ENCODE peak calls at places on chromosomes 11 and 22, in eight cellular contexts. Y is CD4-positive, alpha-beta T cell; G is brain microvascular endothelial cell; U is lung; E is progenitor cell of endocrine pancreas; M is heart left ventricle; R is lower leg skin; V is AG10803. K is an unnamed sample.

GRCh38 chr11:48154162-48154561 is 62.4 kb upstream of the OR4B1 start:
- DNase-seq in Y (no peak), G (peak), U (no peak), E (no peak), M (no peak), R (no peak), V (peak), K (peak)

GRCh38 chr22:47884775-47885174 is 1122.3 kb downstream of the TBC1D22A start:
- DNase-seq in Y (no peak), G (no peak), U (no peak), E (no peak), M (no peak), R (no peak), V (no peak), K (no peak)

GRCh38 chr11:14702760-14703159 is 59.2 kb downstream of the PDE3B start:
- DNase-seq in Y (no peak), G (no peak), U (no peak), E (no peak), M (no peak), R (no peak), V (no peak), K (no peak)

GRCh38 chr11:27118371-27118770 is 77.8 kb downstream of the BBOX1 start:
- DNase-seq in Y (no peak), G (no peak), U (no peak), E (no peak), M (no peak), R (no peak), V (peak), K (peak)

GRCh38 chr11:43699879-43700278 is 19.3 kb downstream of the HSD17B12 start:
- DNase-seq in Y (no peak), G (peak), U (no peak), E (no peak), M (no peak), R (no peak), V (no peak), K (no peak)

GRCh38 chr22:33221566-33221965 is 163.4 kb upstream of the SYN3 start:
- DNase-seq in Y (no peak), G (no peak), U (no peak), E (no peak), M (no peak), R (no peak), V (peak), K (no peak)

GRCh38 chr22:35563211-35563610 is 22.6 kb downstream of the RASD2 start:
- DNase-seq in Y (no peak), G (no peak), U (no peak), E (no peak), M (no peak), R (no peak), V (no peak), K (no peak)

GRCh38 chr11:85595285-85595884 is 31.8 kb downstream of the DLG2 start:
- DNase-seq in Y (no peak), G (no peak), U (no peak), E (no peak), M (no peak), R (no peak), V (peak), K (peak)

GRCh38 chr11:94543695-94544581 is at the start of gene FUT4:
- DNase-seq in Y (peak), G (peak), U (peak), E (peak), M (peak), R (peak), V (peak), K (peak)

GRCh38 chr11:44008698-44009097 is 39.1 kb upstream of the ACCSL start:
- DNase-seq in Y (no peak), G (no peak), U (no peak), E (no peak), M (no peak), R (peak), V (no peak), K (no peak)

GRCh38 chr11:90192869-90193582 is 29.8 kb downstream of the CHORDC1 start:
- DNase-seq in Y (no peak), G (no peak), U (no peak), E (no peak), M (no peak), R (no peak), V (no peak), K (no peak)

GRCh38 chr11:128548655-128549255 is 38.6 kb downstream of the ETS1 start:
- DNase-seq in Y (peak), G (no peak), U (peak), E (no peak), M (peak), R (peak), V (no peak), K (no peak)

GRCh38 chr11:75308116-75308515 is 43.3 kb downstream of the ARRB1 start:
- DNase-seq in Y (no peak), G (no peak), U (no peak), E (no peak), M (peak), R (no peak), V (no peak), K (no peak)

GRCh38 chr11:73797457-73797856 is 9.8 kb downstream of the MRPL48 start:
- DNase-seq in Y (no peak), G (no peak), U (no peak), E (no peak), M (no peak), R (no peak), V (no peak), K (no peak)

GRCh38 chr22:44195189-44195871 is 14.6 kb downstream of the PARVG start:
- DNase-seq in Y (no peak), G (no peak), U (no peak), E (no peak), M (no peak), R (peak), V (no peak), K (no peak)

GRCh38 chr22:19826619-19826950 is 28.1 kb downstream of the GNB1L start:
- DNase-seq in Y (no peak), G (no peak), U (no peak), E (no peak), M (no peak), R (no peak), V (no peak), K (no peak)

GRCh38 chr11:46710821-46711269 is 8.2 kb upstream of the F2 start:
- DNase-seq in Y (no peak), G (peak), U (no peak), E (no peak), M (peak), R (no peak), V (peak), K (peak)

GRCh38 chr11:102420547-102420946 is 32.0 kb downstream of the TMEM123 start:
- DNase-seq in Y (no peak), G (no peak), U (no peak), E (no peak), M (no peak), R (no peak), V (no peak), K (no peak)

GRCh38 chr11:102346456-102346747 is 612 bp upstream of the BIRC2 start:
- DNase-seq in Y (no peak), G (no peak), U (no peak), E (no peak), M (no peak), R (no peak), V (no peak), K (no peak)

GRCh38 chr11:116563028-116563712 is 209.6 kb downstream of the BUD13 start:
- DNase-seq in Y (no peak), G (no peak), U (peak), E (no peak), M (no peak), R (no peak), V (peak), K (peak)

GRCh38 chr22:35860087-35860733 is 142.5 kb downstream of the APOL5 start:
- DNase-seq in Y (no peak), G (no peak), U (no peak), E (no peak), M (no peak), R (no peak), V (no peak), K (no peak)

GRCh38 chr11:120751550-120751949 is 240.0 kb downstream of the GRIK4 start:
- DNase-seq in Y (no peak), G (no peak), U (no peak), E (no peak), M (no peak), R (no peak), V (no peak), K (no peak)

GRCh38 chr11:85898456-85898855 is 43.3 kb downstream of the CCDC83 start:
- DNase-seq in Y (no peak), G (no peak), U (no peak), E (no peak), M (no peak), R (no peak), V (no peak), K (no peak)

GRCh38 chr11:116505466-116506247 is 267.1 kb downstream of the BUD13 start:
- DNase-seq in Y (no peak), G (no peak), U (no peak), E (no peak), M (no peak), R (peak), V (no peak), K (no peak)

GRCh38 chr11:132125855-132126841 is 755.7 kb downstream of the NTM start:
- DNase-seq in Y (no peak), G (no peak), U (no peak), E (no peak), M (no peak), R (no peak), V (peak), K (no peak)

GRCh38 chr11:67179892-67180490 is 60.9 kb downstream of the KDM2A start:
- DNase-seq in Y (no peak), G (no peak), U (no peak), E (no peak), M (no peak), R (no peak), V (no peak), K (no peak)

GRCh38 chr11:38282718-38283117 is 1684.7 kb upstream of the RAG2 start:
- DNase-seq in Y (no peak), G (no peak), U (no peak), E (no peak), M (no peak), R (no peak), V (no peak), K (no peak)

GRCh38 chr22:49670610-49671330 is 156.9 kb downstream of the BRD1 start:
- DNase-seq in Y (no peak), G (no peak), U (no peak), E (no peak), M (no peak), R (peak), V (no peak), K (no peak)

GRCh38 chr22:45455621-45456020 is 42.1 kb downstream of the RIBC2 start:
- DNase-seq in Y (no peak), G (no peak), U (no peak), E (no peak), M (no peak), R (no peak), V (peak), K (no peak)

DNA sequence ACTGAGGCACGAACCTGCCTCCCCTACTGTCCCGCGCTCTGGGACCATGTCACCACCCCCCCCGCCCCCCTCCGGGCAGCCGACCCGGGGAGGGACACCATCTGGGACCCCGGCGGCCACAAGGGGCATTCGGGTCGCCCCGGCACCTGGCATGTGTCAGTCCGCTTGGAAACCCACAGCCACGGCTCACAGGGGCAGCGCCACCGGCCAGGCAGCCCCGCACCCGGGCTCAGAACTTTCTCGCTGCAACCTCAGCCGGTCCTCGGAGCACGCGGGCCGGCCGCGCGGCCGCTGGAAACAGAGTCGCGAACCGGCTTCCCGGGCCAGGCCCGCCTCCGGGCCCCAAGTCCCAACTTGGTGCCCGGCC is 159.9 kb upstream of the GRK3 start:
- DNase-seq in Y (no peak), G (no peak), U (no peak), E (no peak), M (no peak), R (no peak), V (no peak), K (no peak)
- TF ChIP-seq CTCF in Y (no peak), G (no peak), U (no peak), E (no peak), M (no peak), R (no peak), V (no peak), K (no peak)

GRCh38 chr22:22745225-22746060 is 101.0 kb downstream of the GGTLC2 start:
- DNase-seq in Y (peak), G (peak), U (no peak), E (peak), M (no peak), R (no peak), V (peak), K (peak)
- TF ChIP-seq CTCF in Y (peak), G (peak), U (no peak), E (peak), M (peak), R (no peak), V (peak), K (peak)

GRCh38 chr22:17941501-17942406 is 82.6 kb downstream of the MICAL3 start:
- DNase-seq in Y (no peak), G (no peak), U (no peak), E (no peak), M (peak), R (no peak), V (no peak), K (no peak)
- TF ChIP-seq CTCF in Y (no peak), G (no peak), U (no peak), E (no peak), M (no peak), R (no peak), V (no peak), K (no peak)

GRCh38 chr11:10201343-10201742 is 92.7 kb downstream of the SBF2 start:
- DNase-seq in Y (no peak), G (no peak), U (no peak), E (no peak), M (no peak), R (no peak), V (peak), K (no peak)
- TF ChIP-seq CTCF in Y (no peak), G (no peak), U (no peak), E (no peak), M (no peak), R (no peak), V (no peak), K (no peak)

GRCh38 chr11:32583451-32584271 is at the start of gene EIF3M:
- DNase-seq in Y (peak), G (peak), U (peak), E (peak), M (peak), R (peak), V (peak), K (peak)

GRCh38 chr11:32580967-32581366 is 2.7 kb upstream of the EIF3M start:
- DNase-seq in Y (no peak), G (no peak), U (no peak), E (no peak), M (no peak), R (no peak), V (no peak), K (no peak)

GRCh38 chr11:32584921-32585320 is 1.3 kb downstream of the EIF3M start:
- DNase-seq in Y (no peak), G (no peak), U (no peak), E (no peak), M (no peak), R (no peak), V (no peak), K (no peak)

GRCh38 chr11:32581556-32581955 is 2.1 kb upstream of the EIF3M start:
- DNase-seq in Y (no peak), G (no peak), U (no peak), E (no peak), M (no peak), R (no peak), V (no peak), K (no peak)

DNA sequence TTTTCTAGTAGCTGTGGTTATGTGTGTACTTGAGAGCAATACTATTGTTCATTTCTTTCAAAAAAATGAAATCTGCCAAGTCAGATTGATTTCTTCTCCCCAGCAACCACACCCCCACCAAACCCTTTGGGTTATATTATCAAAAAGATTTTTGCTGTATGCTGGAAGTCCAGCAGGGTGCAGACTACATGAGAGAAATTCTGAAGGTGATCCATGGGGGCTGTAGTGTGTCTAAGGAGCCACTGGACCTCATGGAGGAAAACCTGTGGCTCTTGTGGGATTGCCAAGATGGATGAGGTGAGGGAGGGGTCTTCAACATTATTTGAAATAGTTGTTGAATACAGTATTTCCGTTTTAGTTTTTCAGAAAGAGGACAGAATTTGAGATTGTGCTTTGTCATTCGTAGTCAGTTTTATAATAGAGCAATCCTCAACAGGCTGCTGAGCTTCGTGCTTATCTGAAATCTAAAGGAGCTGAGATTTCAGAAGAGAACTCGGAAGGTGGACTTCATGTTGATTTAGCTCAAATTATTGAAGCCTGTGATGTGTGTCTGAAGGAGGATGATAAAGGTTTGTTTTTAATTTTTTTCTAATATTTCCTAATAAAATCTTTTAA is 3.1 kb downstream of the EIF3M start:
- DNase-seq in Y (no peak), G (peak), U (no peak), E (no peak), M (no peak), R (no peak), V (no peak), K (peak)
- TF ChIP-seq CTCF in Y (no peak), G (peak), U (no peak), E (peak), M (no peak), R (no peak), V (peak), K (peak)